ENCODE peak calls at places on chromosomes 6 and 20, in ten cellular contexts. D, R, C, L, N, B, Y, H, U and M are unnamed samples.

GRCh38 chr20:31677553-31678260 is 40.0 kb downstream of the COX4I2 start:
- DNase-seq in D (no peak), R (no peak), C (no peak), L (no peak), N (no peak), B (no peak), Y (no peak), H (no peak), U (no peak), M (no peak)

GRCh38 chr20:6651016-6651415 is 116.5 kb upstream of the BMP2 start:
- DNase-seq in D (peak), R (no peak), C (peak), L (peak), N (no peak), B (no peak), Y (no peak), H (peak), U (no peak), M (peak)

GRCh38 chr6:75207211-75207984 is 1.5 kb upstream of the COL12A1 start:
- DNase-seq in D (no peak), R (no peak), C (peak), L (no peak), N (no peak), B (no peak), Y (no peak), H (no peak), U (no peak), M (no peak)

GRCh38 chr6:163383912-163384311 is 30.6 kb upstream of the QKI start:
- DNase-seq in D (no peak), R (no peak), C (peak), L (peak), N (no peak), B (no peak), Y (no peak), H (no peak), U (no peak), M (no peak)

GRCh38 chr20:57651977-57652864 is 32.0 kb upstream of the ZBP1 start:
- DNase-seq in D (peak), R (no peak), C (no peak), L (no peak), N (peak), B (no peak), Y (no peak), H (peak), U (no peak), M (no peak)

GRCh38 chr6:153038378-153038777 is 35.9 kb upstream of the MTRF1L start:
- DNase-seq in D (no peak), R (no peak), C (peak), L (no peak), N (no peak), B (no peak), Y (no peak), H (no peak), U (no peak), M (peak)

GRCh38 chr6:26022737-26023136 is 60.1 kb downstream of the TRIM38 start:
- DNase-seq in D (no peak), R (no peak), C (no peak), L (no peak), N (no peak), B (no peak), Y (no peak), H (no peak), U (no peak), M (no peak)

GRCh38 chr20:4161447-4162251 is 146.3 kb upstream of the RNF24 start:
- DNase-seq in D (no peak), R (peak), C (no peak), L (peak), N (no peak), B (no peak), Y (no peak), H (peak), U (no peak), M (no peak)

GRCh38 chr6:161292145-161292544 is 18.3 kb upstream of the AGPAT4 start:
- DNase-seq in D (no peak), R (no peak), C (no peak), L (no peak), N (no peak), B (no peak), Y (no peak), H (no peak), U (no peak), M (no peak)

GRCh38 chr20:38120625-38120988 is 44.5 kb downstream of the TGM2 start:
- DNase-seq in D (no peak), R (no peak), C (no peak), L (no peak), N (peak), B (no peak), Y (no peak), H (no peak), U (no peak), M (no peak)

GRCh38 chr6:2791124-2792050 is 26.2 kb downstream of the WRNIP1 start:
- DNase-seq in D (peak), R (peak), C (peak), L (peak), N (peak), B (no peak), Y (peak), H (peak), U (no peak), M (peak)

GRCh38 chr6:149964243-149965190 is 774 bp downstream of the ULBP1 start:
- DNase-seq in D (peak), R (no peak), C (peak), L (peak), N (no peak), B (no peak), Y (no peak), H (no peak), U (no peak), M (peak)

GRCh38 chr6:3283641-3284435 is 25.1 kb downstream of the PSMG4 start:
- DNase-seq in D (no peak), R (no peak), C (no peak), L (no peak), N (no peak), B (no peak), Y (no peak), H (no peak), U (no peak), M (no peak)

GRCh38 chr20:48769111-48769879 is 58.5 kb downstream of the PREX1 start:
- DNase-seq in D (no peak), R (no peak), C (no peak), L (no peak), N (no peak), B (no peak), Y (no peak), H (peak), U (peak), M (no peak)

GRCh38 chr6:35488517-35488862 is 8.4 kb downstream of the TEAD3 start:
- DNase-seq in D (no peak), R (no peak), C (no peak), L (no peak), N (no peak), B (no peak), Y (no peak), H (no peak), U (no peak), M (no peak)
- H3K27ac ChIP-seq in D (peak), R (peak), C (peak), L (peak), N (peak), B (peak), Y (peak), H (peak), U (no peak), M (no peak)

GRCh38 chr20:23193985-23194384 is 107.9 kb upstream of the CD93 start:
- DNase-seq in D (no peak), R (no peak), C (no peak), L (no peak), N (no peak), B (no peak), Y (no peak), H (no peak), U (no peak), M (no peak)
- H3K27ac ChIP-seq in D (no peak), R (no peak), C (no peak), L (no peak), N (no peak), B (no peak), Y (no peak), H (no peak), U (no peak), M (no peak)

DNA sequence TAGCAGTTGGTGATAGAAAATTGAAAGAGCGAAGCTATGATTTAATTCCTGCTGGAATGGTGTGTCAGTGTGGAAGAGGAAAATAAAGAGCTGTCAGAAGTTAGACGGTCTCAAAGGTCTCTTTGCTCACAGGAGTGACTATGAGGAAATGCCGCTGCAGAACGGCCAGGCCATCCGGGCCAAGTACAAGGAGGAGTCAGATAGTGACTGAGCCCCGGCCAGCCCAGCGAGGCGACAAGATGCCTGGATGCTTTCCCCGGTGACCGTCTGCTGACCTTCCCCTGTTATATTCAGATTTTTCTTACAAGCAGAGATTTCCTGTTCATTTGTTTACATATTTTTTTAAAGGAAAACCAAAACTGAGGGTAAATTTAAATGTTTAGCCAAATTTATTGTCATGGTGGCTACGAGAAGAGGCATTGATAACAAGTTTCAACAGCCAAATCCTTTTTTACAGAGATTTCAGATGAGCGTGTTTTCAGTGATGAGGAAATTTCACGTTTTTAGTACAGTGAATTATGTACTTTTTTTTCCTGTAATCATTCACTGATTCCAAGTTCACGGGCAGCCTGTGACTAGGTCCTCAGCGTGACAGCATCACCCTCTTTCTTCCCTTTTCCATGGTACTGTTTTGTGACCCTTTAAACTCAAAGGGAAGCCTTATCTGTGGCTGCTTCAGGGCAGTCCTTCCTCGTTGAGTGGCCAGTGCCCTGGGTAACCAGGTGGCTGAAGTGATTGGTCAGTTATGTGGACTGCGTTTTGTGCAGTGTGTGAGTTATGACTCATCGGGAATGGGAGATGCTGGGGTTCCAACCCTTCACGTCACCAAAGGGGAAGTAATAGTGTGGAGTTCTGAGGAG is 12.6 kb downstream of the DYNLT1 start:
- DNase-seq in D (peak), R (no peak), C (peak), L (no peak), N (peak), B (no peak), Y (peak), H (peak), U (no peak), M (peak)
- H3K27ac ChIP-seq in D (peak), R (peak), C (peak), L (peak), N (peak), B (peak), Y (peak), H (peak), U (no peak), M (peak)

GRCh38 chr6:131024565-131024964 is 38.5 kb downstream of the EPB41L2 start:
- DNase-seq in D (no peak), R (no peak), C (no peak), L (no peak), N (no peak), B (no peak), Y (no peak), H (no peak), U (no peak), M (no peak)

GRCh38 chr6:131027326-131027725 is 35.7 kb downstream of the EPB41L2 start:
- DNase-seq in D (no peak), R (no peak), C (no peak), L (no peak), N (no peak), B (no peak), Y (no peak), H (no peak), U (no peak), M (no peak)

GRCh38 chr6:131022691-131023090 is 40.4 kb downstream of the EPB41L2 start:
- DNase-seq in D (no peak), R (no peak), C (no peak), L (no peak), N (no peak), B (no peak), Y (no peak), H (no peak), U (no peak), M (no peak)

GRCh38 chr6:131029661-131030297 is 33.3 kb downstream of the EPB41L2 start:
- DNase-seq in D (no peak), R (no peak), C (peak), L (peak), N (peak), B (no peak), Y (no peak), H (no peak), U (no peak), M (peak)

GRCh38 chr6:131023834-131024504 is 39.1 kb downstream of the EPB41L2 start:
- DNase-seq in D (no peak), R (no peak), C (peak), L (peak), N (no peak), B (no peak), Y (no peak), H (no peak), U (no peak), M (peak)
- H3K27ac ChIP-seq in D (no peak), R (no peak), C (peak), L (no peak), N (no peak), B (no peak), Y (no peak), H (no peak), U (no peak), M (peak)

GRCh38 chr6:73879894-73880293 is 183.9 kb downstream of the CD109 start:
- DNase-seq in D (no peak), R (no peak), C (no peak), L (no peak), N (no peak), B (no peak), Y (no peak), H (no peak), U (no peak), M (no peak)
- H3K27ac ChIP-seq in D (no peak), R (no peak), C (peak), L (no peak), N (no peak), B (no peak), Y (peak), H (no peak), U (no peak), M (no peak)

GRCh38 chr6:108578166-108578565 is 17.4 kb downstream of the FOXO3 start:
- DNase-seq in D (no peak), R (no peak), C (no peak), L (no peak), N (no peak), B (no peak), Y (no peak), H (no peak), U (no peak), M (no peak)
- H3K27ac ChIP-seq in D (peak), R (peak), C (peak), L (no peak), N (peak), B (no peak), Y (peak), H (peak), U (peak), M (peak)

GRCh38 chr6:22381810-22382512 is 85.1 kb upstream of the PRL start:
- DNase-seq in D (no peak), R (no peak), C (no peak), L (no peak), N (no peak), B (no peak), Y (no peak), H (no peak), U (no peak), M (no peak)

GRCh38 chr6:22380236-22380635 is 83.4 kb upstream of the PRL start:
- DNase-seq in D (no peak), R (no peak), C (no peak), L (no peak), N (no peak), B (no peak), Y (no peak), H (no peak), U (no peak), M (no peak)

DNA sequence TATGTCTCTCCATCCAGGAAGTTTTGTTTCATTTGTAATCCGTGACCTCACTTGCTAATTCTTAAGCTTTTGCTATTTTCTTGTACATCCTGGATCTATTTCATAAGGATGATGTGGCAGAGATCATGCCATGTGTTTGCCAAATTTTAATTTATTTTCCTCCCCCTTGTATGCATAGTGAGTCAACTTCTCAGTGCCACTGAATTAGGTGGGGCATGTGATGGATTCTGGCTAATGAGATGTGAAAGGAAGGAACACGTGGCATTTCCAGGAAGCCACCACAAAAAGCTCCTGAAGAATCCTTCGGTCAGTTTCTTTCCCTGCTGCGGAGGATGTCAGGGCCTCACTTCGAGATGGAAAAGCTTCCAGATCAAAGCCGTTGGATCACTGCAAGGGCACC is 86.2 kb upstream of the PRL start:
- DNase-seq in D (no peak), R (no peak), C (no peak), L (no peak), N (no peak), B (no peak), Y (no peak), H (no peak), U (no peak), M (no peak)
- H3K27ac ChIP-seq in D (no peak), R (no peak), C (no peak), L (no peak), N (no peak), B (no peak), Y (no peak), H (no peak), U (no peak), M (no peak)